ENCODE peak calls at places on chromosome 11, in four cellular contexts. Y is HCT116, S is HepG2, F is K562. U is an unnamed sample. For H3K4me1, the result is how much of the 10 kb centered on the place peaks cover.

GRCh38 chr11:10933455-10934292 is 75.8 kb upstream of the ZBED5 start:
- DNase-seq in Y (peak), S (peak), F (peak), U (peak)

GRCh38 chr11:70028147-70028855 is 49.8 kb upstream of the ANO1 start:
- DNase-seq in Y (no peak), S (no peak), F (no peak), U (no peak)

GRCh38 chr11:1559103-1559951 is 12.7 kb downstream of the DUSP8 start:
- DNase-seq in Y (no peak), S (no peak), F (no peak), U (peak)

GRCh38 chr11:32255876-32256275 is 165.0 kb downstream of the RCN1 start:
- DNase-seq in Y (no peak), S (no peak), F (no peak), U (no peak)

GRCh38 chr11:35089724-35090505 is 49.1 kb upstream of the CD44 start:
- DNase-seq in Y (no peak), S (no peak), F (no peak), U (no peak)

GRCh38 chr11:119335655-119336543 is 1.6 kb downstream of the RNF26 start:
- DNase-seq in Y (no peak), S (no peak), F (no peak), U (no peak)

GRCh38 chr11:26522912-26523610 is 49.0 kb downstream of the MUC15 start:
- DNase-seq in Y (no peak), S (peak), F (no peak), U (peak)

GRCh38 chr11:117929568-117930207 is 486 bp upstream of the TMPRSS13 start:
- DNase-seq in Y (no peak), S (no peak), F (no peak), U (no peak)

GRCh38 chr11:104819603-104820002 is 78.7 kb downstream of the CASP12 start:
- DNase-seq in Y (no peak), S (no peak), F (no peak), U (no peak)

GRCh38 chr11:117861151-117862018 is 15.1 kb downstream of the FXYD6 start:
- DNase-seq in Y (no peak), S (no peak), F (no peak), U (no peak)

GRCh38 chr11:3934658-3935057 is 79.2 kb downstream of the STIM1 start:
- DNase-seq in Y (no peak), S (no peak), F (no peak), U (no peak)

GRCh38 chr11:113615773-113616172 is 90.3 kb downstream of the TMPRSS5 start:
- DNase-seq in Y (no peak), S (no peak), F (no peak), U (no peak)

GRCh38 chr11:2262301-2263011 is 7.9 kb downstream of the ASCL2 start:
- DNase-seq in Y (no peak), S (no peak), F (no peak), U (no peak)

GRCh38 chr11:8033312-8033715 is 46.2 kb downstream of the EIF3F start:
- DNase-seq in Y (peak), S (peak), F (peak), U (peak)

GRCh38 chr11:96324912-96325311 is 18.1 kb downstream of the MAML2 start:
- DNase-seq in Y (peak), S (no peak), F (no peak), U (no peak)

GRCh38 chr11:128506999-128507591 is 80.3 kb downstream of the ETS1 start:
- DNase-seq in Y (no peak), S (no peak), F (no peak), U (no peak)

GRCh38 chr11:96272542-96273306 is 70.3 kb downstream of the MAML2 start:
- DNase-seq in Y (no peak), S (no peak), F (no peak), U (no peak)

GRCh38 chr11:112485280-112485679 is 224.6 kb upstream of the PLET1 start:
- DNase-seq in Y (no peak), S (no peak), F (no peak), U (no peak)

GRCh38 chr11:9765320-9766101 is 101.6 kb downstream of the SWAP70 start:
- DNase-seq in Y (no peak), S (peak), F (no peak), U (no peak)

GRCh38 chr11:126619516-126619915 is 264.0 kb downstream of the ST3GAL4 start:
- DNase-seq in Y (no peak), S (no peak), F (no peak), U (no peak)

GRCh38 chr11:125224391-125225015 is 60.0 kb downstream of the PKNOX2 start:
- DNase-seq in Y (peak), S (peak), F (peak), U (no peak)

GRCh38 chr11:13896175-13896989 is 66.1 kb upstream of the SPON1 start:
- DNase-seq in Y (no peak), S (no peak), F (no peak), U (no peak)

GRCh38 chr11:3165152-3165705 is at the start of gene OSBPL5:
- DNase-seq in Y (no peak), S (no peak), F (peak), U (no peak)

GRCh38 chr11:61472282-61472681 is 36.3 kb upstream of the LRRC10B start:
- DNase-seq in Y (no peak), S (no peak), F (no peak), U (no peak)

GRCh38 chr11:94636388-94636787 is 69.2 kb downstream of the PIWIL4 start:
- DNase-seq in Y (no peak), S (no peak), F (no peak), U (no peak)

GRCh38 chr11:28259177-28259843 is 151.1 kb downstream of the METTL15 start:
- DNase-seq in Y (no peak), S (no peak), F (no peak), U (no peak)

GRCh38 chr11:11779975-11780374 is 61.8 kb upstream of the USP47 start:
- DNase-seq in Y (no peak), S (no peak), F (no peak), U (no peak)

GRCh38 chr11:116595305-116595880 is 177.4 kb downstream of the BUD13 start:
- DNase-seq in Y (no peak), S (no peak), F (no peak), U (no peak)

GRCh38 chr11:44445500-44446340 is 119.7 kb upstream of the CD82 start:
- DNase-seq in Y (no peak), S (no peak), F (no peak), U (no peak)

GRCh38 chr11:126359431-126360048 is 4.1 kb downstream of the ST3GAL4 start:
- DNase-seq in Y (no peak), S (no peak), F (peak), U (no peak)

GRCh38 chr11:29984544-29984943 is 32.3 kb downstream of the KCNA4 start:
- DNase-seq in Y (no peak), S (no peak), F (no peak), U (no peak)

GRCh38 chr11:119634301-119634700 is 94.7 kb downstream of the NECTIN1 start:
- DNase-seq in Y (no peak), S (no peak), F (no peak), U (no peak)

GRCh38 chr11:116207349-116207748 is 565.4 kb downstream of the BUD13 start:
- DNase-seq in Y (no peak), S (no peak), F (no peak), U (no peak)

GRCh38 chr11:132068556-132068955 is 698.1 kb downstream of the NTM start:
- DNase-seq in Y (no peak), S (no peak), F (no peak), U (no peak)

GRCh38 chr11:132062541-132062940 is 692.1 kb downstream of the NTM start:
- DNase-seq in Y (no peak), S (no peak), F (no peak), U (no peak)

GRCh38 chr11:132062031-132062430 is 691.6 kb downstream of the NTM start:
- DNase-seq in Y (no peak), S (no peak), F (no peak), U (no peak)

GRCh38 chr11:132060546-132060945 is 690.1 kb downstream of the NTM start:
- DNase-seq in Y (no peak), S (no peak), F (no peak), U (no peak)

GRCh38 chr11:132064987-132065620 is 694.7 kb downstream of the NTM start:
- DNase-seq in Y (no peak), S (no peak), F (no peak), U (no peak)
- TF ChIP-seq SIN3A in Y (no peak), S (no peak), F (no peak), U (no peak)

GRCh38 chr11:67662806-67663514 is 11.5 kb downstream of the ALDH3B2 start:
- DNase-seq in Y (no peak), S (no peak), F (no peak), U (no peak)
- H3K4me1 ChIP-seq in Y (under half), S (under half), F (under half), U (under half)

GRCh38 chr11:133318221-133318620 is 214.1 kb downstream of the OPCML start:
- DNase-seq in Y (no peak), S (no peak), F (no peak), U (no peak)
- TF ChIP-seq TCF7L2 in Y (no peak), S (no peak), F (no peak), U (no peak)

GRCh38 chr11:83819936-83820549 is 533.9 kb upstream of the CCDC90B start:
- DNase-seq in Y (peak), S (peak), F (peak), U (peak)
- TF ChIP-seq SIN3A in Y (no peak), S (no peak), F (no peak), U (no peak)

GRCh38 chr11:76380161-76380976 is 563 bp downstream of the THAP12 start:
- DNase-seq in Y (no peak), S (no peak), F (peak), U (no peak)
- H3K4me1 ChIP-seq in Y (under half), S (under half), F (under half), U (under half)